ENCODE peak calls at places on chromosomes 13 and 19, in five cellular contexts. F, Y, R, P and B are unnamed samples.

GRCh38 chr13:31016342-31017325 is 84.2 kb downstream of the TEX26 start:
- DNase-seq in F (no peak), Y (no peak), R (no peak), P (no peak), B (no peak)

GRCh38 chr13:33296793-33297425 is 11.4 kb upstream of the STARD13 start:
- DNase-seq in F (no peak), Y (no peak), R (no peak), P (no peak), B (no peak)

GRCh38 chr13:38090913-38091312 is 221.3 kb upstream of the TRPC4 start:
- DNase-seq in F (no peak), Y (no peak), R (no peak), P (no peak), B (no peak)

GRCh38 chr19:39623946-39624345 is 21.6 kb downstream of the LGALS13 start:
- DNase-seq in F (no peak), Y (no peak), R (no peak), P (no peak), B (no peak)

GRCh38 chr19:48616041-48616436 is 1.2 kb upstream of the FAM83E start:
- DNase-seq in F (peak; percentile 33), Y (no peak), R (no peak), P (no peak), B (no peak)

GRCh38 chr13:35789335-35790166 is 313.1 kb upstream of the MAB21L1 start:
- DNase-seq in F (no peak), Y (peak; percentile 44), R (no peak), P (peak; percentile 72), B (peak; percentile 75)

GRCh38 chr13:44350775-44351504 is 22.7 kb upstream of the SERP2 start:
- DNase-seq in F (no peak), Y (no peak), R (no peak), P (no peak), B (no peak)

GRCh38 chr13:104953588-104953987 is 1581.9 kb downstream of the EFNB2 start:
- DNase-seq in F (no peak), Y (no peak), R (no peak), P (no peak), B (no peak)

GRCh38 chr13:113945857-113946408 is 27.9 kb downstream of the C13orf46 start:
- DNase-seq in F (no peak), Y (no peak), R (no peak), P (no peak), B (no peak)

GRCh38 chr19:24159707-24160106 is 72.7 kb downstream of the ZNF254 start:
- DNase-seq in F (no peak), Y (peak; percentile 0), R (no peak), P (no peak), B (peak; percentile 64)

GRCh38 chr19:41641879-41642485 is 15.1 kb upstream of the CEACAM4 start:
- DNase-seq in F (peak; percentile 88), Y (peak; percentile 68), R (no peak), P (peak; percentile 67), B (peak; percentile 87)

GRCh38 chr19:55543567-55543966 is 1.8 kb downstream of the SBK3 start:
- DNase-seq in F (no peak), Y (no peak), R (no peak), P (no peak), B (no peak)

GRCh38 chr19:4522291-4523002 is 4.2 kb upstream of the PLIN4 start:
- DNase-seq in F (no peak), Y (no peak), R (no peak), P (no peak), B (no peak)

GRCh38 chr13:76397413-76397812 is 488.8 kb downstream of the KCTD12 start:
- DNase-seq in F (no peak), Y (peak; percentile 5), R (no peak), P (no peak), B (no peak)

GRCh38 chr19:47735131-47735530 is 10.2 kb upstream of the NOP53 start:
- DNase-seq in F (no peak), Y (no peak), R (no peak), P (no peak), B (no peak)

GRCh38 chr19:7505682-7506384 is 10.1 kb upstream of the ZNF358 start:
- DNase-seq in F (no peak), Y (peak; percentile 35), R (no peak), P (no peak), B (no peak)

GRCh38 chr19:40605201-40605971 is 4.2 kb downstream of the LTBP4 start:
- DNase-seq in F (peak; percentile 95), Y (peak; percentile 90), R (no peak), P (no peak), B (peak; percentile 89)

GRCh38 chr13:31987071-31987470 is 44.5 kb upstream of the FRY start:
- DNase-seq in F (no peak), Y (no peak), R (no peak), P (no peak), B (no peak)